ENCODE peak calls at places on chromosomes 2 and 18, in ten cellular contexts. One of them, this sample, is unnamed.

GRCh38 chr2:110674620-110675555 is 3.0 kb downstream of the BUB1 start:
- DNase-seq in cerebellar cortex: no peak
- DNase-seq in naive thymus-derived CD8-positive, alpha-beta T cell: no peak
- DNase-seq in tibial artery: no peak
- DNase-seq in kidney epithelial cell: peak
- DNase-seq in astrocyte of the spinal cord: peak
- DNase-seq in Caki2: peak
- DNase-seq in H9: no peak
- DNase-seq in iris pigment epithelial cell: peak
- DNase-seq in NCI-H2081 treated with DMSO at 0.1 percent for 48 hours: no peak
- DNase-seq in this sample: peak

GRCh38 chr2:37617119-37617892 is 54.1 kb downstream of the CDC42EP3 start:
- DNase-seq in cerebellar cortex: no peak
- DNase-seq in NCI-H2081 treated with DMSO at 0.1 percent for 48 hours: peak
- DNase-seq in kidney epithelial cell: no peak
- DNase-seq in tibial artery: no peak
- DNase-seq in H9: no peak
- DNase-seq in iris pigment epithelial cell: no peak
- DNase-seq in astrocyte of the spinal cord: no peak
- DNase-seq in Caki2: no peak
- DNase-seq in naive thymus-derived CD8-positive, alpha-beta T cell: no peak
- DNase-seq in this sample: no peak

GRCh38 chr2:181311841-181312240 is 145.3 kb upstream of the ITGA4 start:
- DNase-seq in kidney epithelial cell: no peak
- DNase-seq in cerebellar cortex: no peak
- DNase-seq in NCI-H2081 treated with DMSO at 0.1 percent for 48 hours: no peak
- DNase-seq in iris pigment epithelial cell: no peak
- DNase-seq in H9: no peak
- DNase-seq in Caki2: no peak
- DNase-seq in tibial artery: no peak
- DNase-seq in astrocyte of the spinal cord: no peak
- DNase-seq in naive thymus-derived CD8-positive, alpha-beta T cell: no peak
- DNase-seq in this sample: no peak

GRCh38 chr2:159317392-159318088 is 31.0 kb upstream of the WDSUB1 start:
- DNase-seq in astrocyte of the spinal cord: peak
- DNase-seq in Caki2: no peak
- DNase-seq in kidney epithelial cell: no peak
- DNase-seq in H9: no peak
- DNase-seq in iris pigment epithelial cell: peak
- DNase-seq in naive thymus-derived CD8-positive, alpha-beta T cell: no peak
- DNase-seq in tibial artery: no peak
- DNase-seq in NCI-H2081 treated with DMSO at 0.1 percent for 48 hours: no peak
- DNase-seq in cerebellar cortex: no peak
- DNase-seq in this sample: peak

GRCh38 chr2:172588931-172589330 is 33.0 kb downstream of the PDK1 start:
- DNase-seq in cerebellar cortex: no peak
- DNase-seq in astrocyte of the spinal cord: peak
- DNase-seq in kidney epithelial cell: peak
- DNase-seq in H9: no peak
- DNase-seq in naive thymus-derived CD8-positive, alpha-beta T cell: no peak
- DNase-seq in iris pigment epithelial cell: peak
- DNase-seq in NCI-H2081 treated with DMSO at 0.1 percent for 48 hours: no peak
- DNase-seq in Caki2: peak
- DNase-seq in tibial artery: no peak
- DNase-seq in this sample: no peak

GRCh38 chr2:2448178-2448577 is 117.1 kb upstream of the MYT1L start:
- DNase-seq in astrocyte of the spinal cord: no peak
- DNase-seq in tibial artery: no peak
- DNase-seq in NCI-H2081 treated with DMSO at 0.1 percent for 48 hours: no peak
- DNase-seq in cerebellar cortex: no peak
- DNase-seq in Caki2: no peak
- DNase-seq in iris pigment epithelial cell: no peak
- DNase-seq in H9: no peak
- DNase-seq in naive thymus-derived CD8-positive, alpha-beta T cell: no peak
- DNase-seq in kidney epithelial cell: no peak
- DNase-seq in this sample: no peak

GRCh38 chr2:59171019-59171418 is 929.9 kb upstream of the FANCL start:
- DNase-seq in tibial artery: no peak
- DNase-seq in iris pigment epithelial cell: no peak
- DNase-seq in kidney epithelial cell: no peak
- DNase-seq in NCI-H2081 treated with DMSO at 0.1 percent for 48 hours: no peak
- DNase-seq in cerebellar cortex: no peak
- DNase-seq in naive thymus-derived CD8-positive, alpha-beta T cell: no peak
- DNase-seq in Caki2: no peak
- DNase-seq in H9: no peak
- DNase-seq in astrocyte of the spinal cord: no peak
- DNase-seq in this sample: no peak

GRCh38 chr2:184890311-184890710 is 292.0 kb downstream of the ZNF804A start:
- DNase-seq in NCI-H2081 treated with DMSO at 0.1 percent for 48 hours: no peak
- DNase-seq in iris pigment epithelial cell: peak
- DNase-seq in naive thymus-derived CD8-positive, alpha-beta T cell: no peak
- DNase-seq in kidney epithelial cell: no peak
- DNase-seq in Caki2: no peak
- DNase-seq in cerebellar cortex: no peak
- DNase-seq in tibial artery: no peak
- DNase-seq in astrocyte of the spinal cord: peak
- DNase-seq in H9: no peak
- DNase-seq in this sample: no peak

GRCh38 chr2:107635883-107636282 is 190.8 kb upstream of the RGPD4 start:
- DNase-seq in astrocyte of the spinal cord: peak
- DNase-seq in tibial artery: no peak
- DNase-seq in kidney epithelial cell: peak
- DNase-seq in Caki2: peak
- DNase-seq in H9: no peak
- DNase-seq in NCI-H2081 treated with DMSO at 0.1 percent for 48 hours: no peak
- DNase-seq in cerebellar cortex: no peak
- DNase-seq in naive thymus-derived CD8-positive, alpha-beta T cell: no peak
- DNase-seq in iris pigment epithelial cell: peak
- DNase-seq in this sample: peak

GRCh38 chr2:28612131-28612812 is 116.4 kb downstream of the PLB1 start:
- DNase-seq in H9: no peak
- DNase-seq in kidney epithelial cell: no peak
- DNase-seq in cerebellar cortex: no peak
- DNase-seq in tibial artery: no peak
- DNase-seq in naive thymus-derived CD8-positive, alpha-beta T cell: no peak
- DNase-seq in iris pigment epithelial cell: no peak
- DNase-seq in NCI-H2081 treated with DMSO at 0.1 percent for 48 hours: no peak
- DNase-seq in astrocyte of the spinal cord: no peak
- DNase-seq in Caki2: no peak
- DNase-seq in this sample: no peak

GRCh38 chr2:240203031-240203841 is 62.8 kb upstream of the OTOS start:
- DNase-seq in kidney epithelial cell: no peak
- DNase-seq in tibial artery: no peak
- DNase-seq in NCI-H2081 treated with DMSO at 0.1 percent for 48 hours: no peak
- DNase-seq in iris pigment epithelial cell: no peak
- DNase-seq in cerebellar cortex: no peak
- DNase-seq in astrocyte of the spinal cord: no peak
- DNase-seq in H9: no peak
- DNase-seq in naive thymus-derived CD8-positive, alpha-beta T cell: no peak
- DNase-seq in Caki2: no peak
- DNase-seq in this sample: no peak

GRCh38 chr2:233418761-233419625 is 64.7 kb downstream of the DGKD start:
- DNase-seq in Caki2: no peak
- DNase-seq in iris pigment epithelial cell: peak
- DNase-seq in H9: no peak
- DNase-seq in kidney epithelial cell: no peak
- DNase-seq in cerebellar cortex: no peak
- DNase-seq in naive thymus-derived CD8-positive, alpha-beta T cell: peak
- DNase-seq in tibial artery: peak
- DNase-seq in astrocyte of the spinal cord: peak
- DNase-seq in NCI-H2081 treated with DMSO at 0.1 percent for 48 hours: no peak
- DNase-seq in this sample: peak

GRCh38 chr2:70932631-70933230 is 3.0 kb upstream of the ATP6V1B1 start:
- DNase-seq in tibial artery: no peak
- DNase-seq in NCI-H2081 treated with DMSO at 0.1 percent for 48 hours: no peak
- DNase-seq in iris pigment epithelial cell: no peak
- DNase-seq in H9: no peak
- DNase-seq in cerebellar cortex: no peak
- DNase-seq in naive thymus-derived CD8-positive, alpha-beta T cell: no peak
- DNase-seq in kidney epithelial cell: no peak
- DNase-seq in Caki2: no peak
- DNase-seq in astrocyte of the spinal cord: no peak
- DNase-seq in this sample: no peak

GRCh38 chr2:42954227-42954962 is 162.0 kb upstream of the HAAO start:
- DNase-seq in kidney epithelial cell: no peak
- DNase-seq in Caki2: peak
- DNase-seq in H9: no peak
- DNase-seq in iris pigment epithelial cell: no peak
- DNase-seq in tibial artery: no peak
- DNase-seq in NCI-H2081 treated with DMSO at 0.1 percent for 48 hours: no peak
- DNase-seq in cerebellar cortex: peak
- DNase-seq in astrocyte of the spinal cord: peak
- DNase-seq in naive thymus-derived CD8-positive, alpha-beta T cell: no peak
- DNase-seq in this sample: peak

GRCh38 chr2:130808482-130809268 is 28.0 kb upstream of the ARHGEF4 start:
- DNase-seq in H9: no peak
- DNase-seq in naive thymus-derived CD8-positive, alpha-beta T cell: no peak
- DNase-seq in cerebellar cortex: no peak
- DNase-seq in astrocyte of the spinal cord: no peak
- DNase-seq in Caki2: no peak
- DNase-seq in tibial artery: no peak
- DNase-seq in iris pigment epithelial cell: no peak
- DNase-seq in NCI-H2081 treated with DMSO at 0.1 percent for 48 hours: no peak
- DNase-seq in kidney epithelial cell: no peak
- DNase-seq in this sample: peak

GRCh38 chr2:9739508-9739907 is 103.8 kb upstream of the TAF1B start:
- DNase-seq in iris pigment epithelial cell: no peak
- DNase-seq in kidney epithelial cell: no peak
- DNase-seq in cerebellar cortex: no peak
- DNase-seq in NCI-H2081 treated with DMSO at 0.1 percent for 48 hours: no peak
- DNase-seq in tibial artery: peak
- DNase-seq in astrocyte of the spinal cord: no peak
- DNase-seq in naive thymus-derived CD8-positive, alpha-beta T cell: peak
- DNase-seq in H9: no peak
- DNase-seq in Caki2: no peak
- DNase-seq in this sample: no peak

GRCh38 chr18:26480897-26481795 is 67.2 kb downstream of the KCTD1 start:
- DNase-seq in H9: no peak
- DNase-seq in cerebellar cortex: no peak
- DNase-seq in tibial artery: no peak
- DNase-seq in kidney epithelial cell: peak
- DNase-seq in NCI-H2081 treated with DMSO at 0.1 percent for 48 hours: no peak
- DNase-seq in Caki2: peak
- DNase-seq in iris pigment epithelial cell: peak
- DNase-seq in naive thymus-derived CD8-positive, alpha-beta T cell: no peak
- DNase-seq in astrocyte of the spinal cord: peak
- DNase-seq in this sample: peak

GRCh38 chr2:11152591-11152990 is 2.7 kb upstream of the SLC66A3 start:
- DNase-seq in cerebellar cortex: no peak
- DNase-seq in naive thymus-derived CD8-positive, alpha-beta T cell: no peak
- DNase-seq in astrocyte of the spinal cord: no peak
- DNase-seq in iris pigment epithelial cell: no peak
- DNase-seq in kidney epithelial cell: no peak
- DNase-seq in Caki2: no peak
- DNase-seq in H9: no peak
- DNase-seq in NCI-H2081 treated with DMSO at 0.1 percent for 48 hours: no peak
- DNase-seq in tibial artery: no peak
- DNase-seq in this sample: no peak

GRCh38 chr2:67260348-67261277 is 136.5 kb upstream of the ETAA1 start:
- DNase-seq in astrocyte of the spinal cord: peak
- DNase-seq in naive thymus-derived CD8-positive, alpha-beta T cell: no peak
- DNase-seq in H9: no peak
- DNase-seq in iris pigment epithelial cell: peak
- DNase-seq in NCI-H2081 treated with DMSO at 0.1 percent for 48 hours: no peak
- DNase-seq in kidney epithelial cell: peak
- DNase-seq in tibial artery: peak
- DNase-seq in Caki2: peak
- DNase-seq in cerebellar cortex: peak
- DNase-seq in this sample: peak

GRCh38 chr2:133198678-133199077 is 369.6 kb downstream of the NCKAP5 start:
- DNase-seq in cerebellar cortex: no peak
- DNase-seq in naive thymus-derived CD8-positive, alpha-beta T cell: no peak
- DNase-seq in kidney epithelial cell: no peak
- DNase-seq in Caki2: no peak
- DNase-seq in iris pigment epithelial cell: no peak
- DNase-seq in H9: no peak
- DNase-seq in astrocyte of the spinal cord: no peak
- DNase-seq in NCI-H2081 treated with DMSO at 0.1 percent for 48 hours: no peak
- DNase-seq in tibial artery: no peak
- DNase-seq in this sample: no peak

GRCh38 chr2:61575447-61575859 is 37.3 kb upstream of the XPO1 start:
- DNase-seq in H9: no peak
- DNase-seq in NCI-H2081 treated with DMSO at 0.1 percent for 48 hours: no peak
- DNase-seq in cerebellar cortex: no peak
- DNase-seq in naive thymus-derived CD8-positive, alpha-beta T cell: no peak
- DNase-seq in iris pigment epithelial cell: no peak
- DNase-seq in kidney epithelial cell: no peak
- DNase-seq in Caki2: no peak
- DNase-seq in tibial artery: no peak
- DNase-seq in astrocyte of the spinal cord: no peak
- DNase-seq in this sample: no peak

GRCh38 chr18:10526211-10526949 is 553 bp downstream of the NAPG start:
- DNase-seq in cerebellar cortex: peak
- DNase-seq in astrocyte of the spinal cord: no peak
- DNase-seq in NCI-H2081 treated with DMSO at 0.1 percent for 48 hours: no peak
- DNase-seq in Caki2: peak
- DNase-seq in H9: peak
- DNase-seq in tibial artery: no peak
- DNase-seq in kidney epithelial cell: no peak
- DNase-seq in iris pigment epithelial cell: peak
- DNase-seq in naive thymus-derived CD8-positive, alpha-beta T cell: peak
- DNase-seq in this sample: peak

GRCh38 chr2:199018826-199019225 is 438.9 kb downstream of the SATB2 start:
- DNase-seq in cerebellar cortex: no peak
- DNase-seq in H9: no peak
- DNase-seq in naive thymus-derived CD8-positive, alpha-beta T cell: no peak
- DNase-seq in kidney epithelial cell: no peak
- DNase-seq in iris pigment epithelial cell: peak
- DNase-seq in NCI-H2081 treated with DMSO at 0.1 percent for 48 hours: no peak
- DNase-seq in Caki2: no peak
- DNase-seq in astrocyte of the spinal cord: peak
- DNase-seq in tibial artery: no peak
- DNase-seq in this sample: peak

GRCh38 chr2:96685285-96685591 is 42.7 kb downstream of the FER1L5 start:
- DNase-seq in iris pigment epithelial cell: peak
- DNase-seq in Caki2: no peak
- DNase-seq in naive thymus-derived CD8-positive, alpha-beta T cell: no peak
- DNase-seq in astrocyte of the spinal cord: no peak
- DNase-seq in kidney epithelial cell: no peak
- DNase-seq in NCI-H2081 treated with DMSO at 0.1 percent for 48 hours: no peak
- DNase-seq in H9: no peak
- DNase-seq in tibial artery: no peak
- DNase-seq in cerebellar cortex: no peak
- DNase-seq in this sample: no peak

GRCh38 chr18:78979058-78979680 is 449 bp upstream of the SALL3 start:
- DNase-seq in iris pigment epithelial cell: peak
- DNase-seq in cerebellar cortex: no peak
- DNase-seq in H9: peak
- DNase-seq in astrocyte of the spinal cord: no peak
- DNase-seq in naive thymus-derived CD8-positive, alpha-beta T cell: no peak
- DNase-seq in tibial artery: no peak
- DNase-seq in NCI-H2081 treated with DMSO at 0.1 percent for 48 hours: no peak
- DNase-seq in kidney epithelial cell: no peak
- DNase-seq in Caki2: no peak
- DNase-seq in this sample: no peak

GRCh38 chr2:67936995-67937394 is 125.8 kb downstream of the C1D start:
- DNase-seq in NCI-H2081 treated with DMSO at 0.1 percent for 48 hours: no peak
- DNase-seq in astrocyte of the spinal cord: no peak
- DNase-seq in cerebellar cortex: no peak
- DNase-seq in iris pigment epithelial cell: no peak
- DNase-seq in tibial artery: no peak
- DNase-seq in kidney epithelial cell: no peak
- DNase-seq in naive thymus-derived CD8-positive, alpha-beta T cell: no peak
- DNase-seq in Caki2: no peak
- DNase-seq in H9: no peak
- DNase-seq in this sample: no peak

This sample was measured in fibroblast of mammary gland.